ENCODE peak calls at places on chromosome X, in five cellular contexts. C, F, N, D and M are unnamed samples.

GRCh38 chrX:69309074-69309792 is 144.0 kb upstream of the PJA1 start:
- DNase-seq in F (no peak), C (no peak), D (no peak), N (no peak), M (no peak)

GRCh38 chrX:64842492-64842891 is 133.8 kb downstream of the ZC4H2 start:
- DNase-seq in D (no peak), F (no peak), N (no peak), C (no peak), M (no peak)

GRCh38 chrX:5876984-5877655 is 351.5 kb downstream of the NLGN4X start:
- DNase-seq in F (no peak), N (no peak), D (no peak), C (no peak), M (no peak)

GRCh38 chrX:36609653-36610585 is 398.2 kb upstream of the FAM47C start:
- DNase-seq in D (no peak), N (no peak), F (peak; percentile 0), C (no peak), M (no peak)

GRCh38 chrX:49868739-49869138 is 10.5 kb upstream of the USP27X start:
- DNase-seq in C (no peak), N (no peak), D (no peak), F (no peak), M (no peak)

GRCh38 chrX:140672840-140673731 is 36.5 kb upstream of the LINC00632 start:
- DNase-seq in C (no peak), N (no peak), D (no peak), F (no peak), M (no peak)

GRCh38 chrX:3712080-3712869 is 1.2 kb downstream of the PRKX start:
- DNase-seq in N (peak; percentile 32), C (no peak), D (no peak), F (no peak), M (no peak)

GRCh38 chrX:66045894-66046293 is 6.0 kb upstream of the VSIG4 start:
- DNase-seq in D (no peak), F (no peak), N (no peak), C (peak; percentile 24), M (no peak)

GRCh38 chrX:13223868-13224555 is 95.8 kb downstream of the ATXN3L start:
- DNase-seq in C (no peak), F (peak; percentile 76), N (no peak), D (peak; percentile 48), M (no peak)

GRCh38 chrX:11484290-11484689 is 181.4 kb downstream of the ARHGAP6 start:
- DNase-seq in D (no peak), C (no peak), N (no peak), F (no peak), M (no peak)

GRCh38 chrX:2781226-2781571 is 29.4 kb downstream of the XG start:
- DNase-seq in D (no peak), C (no peak), N (no peak), F (no peak), M (no peak)

GRCh38 chrX:9611436-9612145 is 146.7 kb downstream of the TBL1X start:
- DNase-seq in C (no peak), D (no peak), N (peak; percentile 25), F (no peak), M (no peak)

GRCh38 chrX:15674514-15674898 is 9.9 kb upstream of the CLTRN start:
- DNase-seq in D (no peak), C (peak; percentile 82), F (peak; percentile 76), N (peak; percentile 88), M (peak; percentile 75)

GRCh38 chrX:15849555-15849954 is 5.1 kb downstream of the AP1S2 start:
- DNase-seq in N (no peak), F (no peak), C (no peak), D (no peak), M (no peak)

GRCh38 chrX:29560065-29560464 is 655.3 kb upstream of the MAGEB2 start:
- DNase-seq in D (no peak), N (no peak), F (no peak), C (no peak), M (no peak)

GRCh38 chrX:50000937-50001542 is 78.6 kb downstream of the CLCN5 start:
- DNase-seq in C (no peak), F (no peak), N (no peak), D (no peak), M (no peak)

GRCh38 chrX:9785944-9786741 is at the start of gene SHROOM2:
- DNase-seq in N (no peak), C (no peak), F (no peak), D (no peak), M (no peak)

GRCh38 chrX:46268429-46268828 is 276.8 kb downstream of the ZNF674 start:
- DNase-seq in F (peak; percentile 43), D (no peak), N (no peak), C (peak; percentile 25), M (no peak)

GRCh38 chrX:41407816-41408215 is 39.3 kb upstream of the NYX start:
- DNase-seq in F (no peak), D (no peak), N (no peak), C (no peak), M (no peak)

GRCh38 chrX:44039556-44039955 is 66.4 kb upstream of the NDP start:
- DNase-seq in D (no peak), N (no peak), C (no peak), F (no peak), M (no peak)

GRCh38 chrX:85375333-85375738 is 4.1 kb downstream of the POF1B start:
- DNase-seq in C (no peak), N (no peak), D (no peak), F (no peak), M (no peak)

GRCh38 chrX:47644557-47645091 is 5.7 kb downstream of the ELK1 start:
- DNase-seq in N (no peak), F (no peak), D (no peak), C (no peak), M (no peak)

GRCh38 chrX:135974279-135974856 is 580 bp upstream of the MMGT1 start:
- DNase-seq in N (peak; percentile 85), F (no peak), D (peak; percentile 71), C (peak; percentile 58), M (peak; percentile 37)

GRCh38 chrX:133190877-133191738 is 27.0 kb downstream of the TFDP3 start:
- DNase-seq in C (no peak), F (no peak), D (no peak), N (no peak), M (no peak)

GRCh38 chrX:19811807-19812604 is 75.4 kb downstream of the SH3KBP1 start:
- DNase-seq in F (no peak), D (no peak), N (no peak), C (no peak), M (no peak)

GRCh38 chrX:2715066-2715600 is 24.0 kb downstream of the CD99 start:
- DNase-seq in C (no peak), F (no peak), D (no peak), N (no peak), M (no peak)